ENCODE peak calls at places on chromosome 19, in six cellular contexts. Z is DMS 273 treated with DMSO at 0.1 percent for 48 hours, W is NCI-H1092, K is AG08395, C is hepatic stellate cell, H is GM03348. J is an unnamed sample.

GRCh38 chr19:18292810-18293641 is 11.6 kb upstream of the JUND start:
- DNase-seq in K (peak; percentile 69), Z (no peak), C (peak; percentile 59), H (peak; percentile 79), W (no peak), J (no peak)

GRCh38 chr19:11151181-11151580 is 4.4 kb downstream of the SPC24 start:
- DNase-seq in K (no peak), H (no peak), W (no peak), Z (no peak), C (no peak), J (no peak)

GRCh38 chr19:47122359-47123335 is 8.0 kb upstream of the SAE1 start:
- DNase-seq in C (no peak), W (no peak), Z (no peak), K (peak; percentile 58), H (peak; percentile 58), J (no peak)

GRCh38 chr19:584240-585001 is 5.3 kb upstream of the HCN2 start:
- DNase-seq in H (peak; percentile 83), K (peak; percentile 61), W (no peak), Z (no peak), C (peak; percentile 76), J (no peak)

GRCh38 chr19:46337487-46337886 is 9.4 kb upstream of the PPP5C start:
- DNase-seq in K (no peak), W (no peak), H (no peak), C (no peak), Z (no peak), J (no peak)

GRCh38 chr19:36041831-36042230 is 9.2 kb upstream of the CLIP3 start:
- DNase-seq in K (peak; percentile 52), H (peak; percentile 74), C (peak; percentile 63), W (no peak), Z (no peak), J (peak; percentile 65)

GRCh38 chr19:45402469-45403070 is 2.3 kb downstream of the PPP1R13L start:
- DNase-seq in W (no peak), C (peak; percentile 79), Z (no peak), K (peak; percentile 51), H (peak; percentile 75), J (no peak)

GRCh38 chr19:16244091-16244490 is 46.4 kb downstream of the AP1M1 start:
- DNase-seq in K (peak; percentile 30), Z (no peak), C (peak; percentile 61), H (peak; percentile 57), W (no peak), J (peak; percentile 4)

GRCh38 chr19:29541473-29542253 is 15.9 kb downstream of the VSTM2B start:
- DNase-seq in C (no peak), Z (no peak), K (no peak), W (no peak), H (no peak), J (no peak)

GRCh38 chr19:7366701-7367420 is 18.1 kb downstream of the ARHGEF18 start:
- DNase-seq in W (no peak), H (no peak), Z (no peak), C (no peak), K (peak; percentile 17), J (no peak)

GRCh38 chr19:28498404-28498976 is 714.5 kb downstream of the UQCRFS1 start:
- DNase-seq in Z (no peak), H (no peak), C (no peak), K (no peak), W (no peak), J (no peak)

GRCh38 chr19:40223135-40223822 is 3.2 kb downstream of the CCNP start:
- DNase-seq in Z (no peak), W (no peak), H (no peak), K (no peak), C (no peak), J (no peak)

GRCh38 chr19:40775632-40776022 is 306 bp downstream of the MIA start:
- DNase-seq in C (no peak), Z (no peak), H (no peak), W (no peak), K (no peak), J (no peak)

GRCh38 chr19:29941828-29942403 is at the start of gene URI1:
- DNase-seq in W (peak; percentile 54), Z (peak; percentile 53), H (peak; percentile 98), C (peak; percentile 87), K (peak; percentile 96), J (peak; percentile 43)

GRCh38 chr19:16462757-16463250 is 9.0 kb downstream of the EPS15L1 start:
- DNase-seq in W (no peak), Z (no peak), K (no peak), C (no peak), H (no peak), J (no peak)

GRCh38 chr19:869245-870177 is 10.0 kb downstream of the CFD start:
- DNase-seq in K (peak; percentile 89), H (peak; percentile 92), W (no peak), C (peak; percentile 86), Z (no peak), J (peak; percentile 80)

GRCh38 chr19:33666196-33666595 is 44.4 kb downstream of the CHST8 start:
- DNase-seq in K (no peak), Z (no peak), H (no peak), C (no peak), W (no peak), J (no peak)

GRCh38 chr19:16319466-16319865 is 5.2 kb upstream of the KLF2 start:
- DNase-seq in W (no peak), K (no peak), Z (no peak), C (no peak), H (no peak), J (peak; percentile 34)

GRCh38 chr19:14059093-14059480 is 2.8 kb downstream of the PALM3 start:
- DNase-seq in C (no peak), W (no peak), K (no peak), Z (no peak), H (no peak), J (no peak)

GRCh38 chr19:36169084-36169760 is 17.0 kb upstream of the COX7A1 start:
- DNase-seq in C (no peak), Z (peak; percentile 86), K (no peak), W (peak; percentile 44), H (no peak), J (no peak)

GRCh38 chr19:11050323-11051114 is 38.7 kb upstream of the LDLR start:
- DNase-seq in Z (no peak), W (no peak), H (no peak), C (no peak), K (no peak), J (no peak)

GRCh38 chr19:17953869-17954268 is 13.0 kb upstream of the KCNN1 start:
- DNase-seq in C (no peak), Z (no peak), K (no peak), W (no peak), H (no peak), J (no peak)

GRCh38 chr19:41415154-41415571 is 12.0 kb downstream of the B3GNT8 start:
- DNase-seq in K (no peak), C (no peak), Z (no peak), W (peak; percentile 20), H (no peak), J (no peak)

GRCh38 chr19:9075064-9075964 is 11.5 kb upstream of the OR1M1 start:
- DNase-seq in K (peak; percentile 75), W (no peak), C (peak; percentile 59), H (peak; percentile 70), Z (peak; percentile 55), J (peak; percentile 84)

GRCh38 chr19:10678813-10679212 is 22.4 kb upstream of the QTRT1 start:
- DNase-seq in H (no peak), C (no peak), Z (no peak), W (no peak), K (no peak), J (no peak)

GRCh38 chr19:18433735-18434398 is 4.1 kb downstream of the ISYNA1 start:
- DNase-seq in Z (no peak), H (no peak), K (no peak), W (no peak), C (no peak), J (no peak)

GRCh38 chr19:35736913-35737886 is 5.1 kb downstream of the IGFLR1 start:
- DNase-seq in Z (no peak), W (no peak), K (no peak), C (no peak), H (no peak), J (no peak)

GRCh38 chr19:41264581-41265375 is 606 bp downstream of the HNRNPUL1 start:
- DNase-seq in K (peak; percentile 32), C (peak; percentile 51), W (peak; percentile 8), Z (no peak), H (peak; percentile 66), J (no peak)